ENCODE peak calls at places on chromosomes 1 and 21, in ten cellular contexts. M is GM12891, J is heart left ventricle, R is testis, Q is A549, W is transverse colon, A is body of pancreas, F is lower leg skin, H is IMR-90, D is gastrocnemius medialis. C is an unnamed sample.

GRCh38 chr21:17585875-17586450 is 26.7 kb downstream of the BTG3 start:
- DNase-seq in M (no peak), J (no peak), R (no peak), Q (peak), W (no peak), A (no peak), F (no peak), H (peak), D (no peak), C (peak)

GRCh38 chr1:207825719-207826556 is 74.1 kb downstream of the CD46 start:
- DNase-seq in M (peak), J (peak), R (peak), Q (no peak), W (peak), A (peak), F (peak), H (peak), D (peak), C (peak)

GRCh38 chr1:41240806-41241747 is 1.0 kb downstream of the SCMH1 start:
- DNase-seq in M (peak), J (peak), R (peak), Q (peak), W (peak), A (peak), F (peak), H (peak), D (peak), C (peak)

GRCh38 chr1:73044241-73044640 is 761.9 kb upstream of the NEGR1 start:
- DNase-seq in M (no peak), J (peak), R (peak), Q (no peak), W (no peak), A (peak), F (no peak), H (no peak), D (no peak), C (no peak)

GRCh38 chr1:23810818-23811420 is 10.4 kb upstream of the GALE start:
- DNase-seq in M (no peak), J (no peak), R (no peak), Q (no peak), W (peak), A (peak), F (no peak), H (peak), D (no peak), C (no peak)

GRCh38 chr1:17404034-17404671 is 32.2 kb downstream of the PADI6 start:
- DNase-seq in M (no peak), J (no peak), R (no peak), Q (no peak), W (no peak), A (no peak), F (no peak), H (no peak), D (no peak), C (no peak)

GRCh38 chr1:181061891-181062777 is 26.4 kb upstream of the IER5 start:
- DNase-seq in M (no peak), J (peak), R (no peak), Q (no peak), W (peak), A (no peak), F (no peak), H (no peak), D (peak), C (no peak)

GRCh38 chr1:15000671-15001070 is 152.9 kb upstream of the TMEM51 start:
- DNase-seq in M (no peak), J (no peak), R (no peak), Q (no peak), W (no peak), A (no peak), F (no peak), H (no peak), D (no peak), C (no peak)

GRCh38 chr21:33924766-33925100 is 9.1 kb upstream of the ATP5PO start:
- DNase-seq in M (no peak), J (no peak), R (no peak), Q (no peak), W (peak), A (no peak), F (no peak), H (no peak), D (no peak), C (no peak)

GRCh38 chr1:58618303-58618702 is 41.3 kb upstream of the TACSTD2 start:
- DNase-seq in M (no peak), J (no peak), R (no peak), Q (no peak), W (peak), A (peak), F (peak), H (peak), D (peak), C (no peak)

GRCh38 chr21:22544747-22545146 is 1546.5 kb downstream of the NCAM2 start:
- DNase-seq in M (no peak), J (no peak), R (no peak), Q (no peak), W (no peak), A (no peak), F (no peak), H (no peak), D (no peak), C (no peak)

GRCh38 chr1:82220754-82221153 is 420.0 kb downstream of the ADGRL2 start:
- DNase-seq in M (no peak), J (no peak), R (no peak), Q (no peak), W (no peak), A (no peak), F (no peak), H (no peak), D (no peak), C (no peak)

GRCh38 chr1:169508432-169509338 is 22.9 kb upstream of the SLC19A2 start:
- DNase-seq in M (no peak), J (no peak), R (no peak), Q (no peak), W (no peak), A (no peak), F (no peak), H (no peak), D (no peak), C (peak)

GRCh38 chr1:245599413-245600174 is 444.8 kb downstream of the KIF26B start:
- DNase-seq in M (no peak), J (peak), R (peak), Q (no peak), W (no peak), A (peak), F (peak), H (peak), D (peak), C (no peak)

DNA sequence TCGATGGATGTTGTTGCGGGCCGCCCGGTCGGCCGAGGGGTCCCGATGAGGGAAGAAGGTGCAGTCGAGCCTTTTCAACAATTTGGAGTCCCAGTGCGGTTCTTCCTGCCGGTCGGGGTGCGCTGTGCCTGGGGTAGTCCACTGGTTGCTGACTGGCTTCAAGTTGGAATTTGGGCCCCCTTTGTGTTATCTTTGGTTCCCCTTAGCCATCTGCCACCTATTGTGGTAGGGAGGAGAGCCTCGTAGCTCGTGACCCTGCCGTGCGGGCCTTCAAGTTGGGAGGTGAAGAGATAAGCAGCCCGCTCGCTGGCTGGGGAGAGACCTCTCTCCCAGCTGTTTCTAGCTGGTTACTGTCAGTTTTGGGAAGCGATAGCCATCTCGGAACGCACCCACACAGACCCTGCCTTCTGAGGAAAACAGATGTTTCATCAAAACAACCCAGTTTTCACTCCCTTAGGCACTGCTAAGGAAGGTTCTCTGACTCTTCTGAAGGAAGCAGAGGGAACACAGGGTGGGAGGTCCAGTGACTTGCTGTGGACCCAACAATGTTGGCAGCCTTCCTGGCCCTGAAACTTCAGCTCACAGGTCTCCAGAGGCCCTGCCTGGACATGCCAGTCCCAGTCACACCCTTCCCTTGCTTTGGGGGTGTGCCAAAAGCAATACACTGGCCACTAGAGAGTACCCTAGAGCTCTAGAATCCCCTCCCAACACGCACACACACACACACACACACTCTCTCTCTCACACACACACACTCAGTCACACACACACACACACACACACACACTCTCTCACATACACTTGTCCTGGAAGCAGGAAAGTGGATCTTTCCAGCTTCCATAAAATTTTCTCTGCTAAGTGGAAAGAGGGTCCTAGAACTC is 1.0 kb downstream of the BTG2 start:
- DNase-seq in M (no peak), J (peak), R (peak), Q (peak), W (peak), A (peak), F (peak), H (peak), D (peak), C (peak)
- TF ChIP-seq POLR2A in M (no peak), J (no peak), R (no peak), Q (no peak), W (peak), A (peak), F (no peak), H (no peak), D (peak), C (peak)

GRCh38 chr1:107877092-107877491 is 87.9 kb downstream of the VAV3 start:
- DNase-seq in M (no peak), J (no peak), R (no peak), Q (no peak), W (no peak), A (no peak), F (no peak), H (peak), D (no peak), C (peak)

GRCh38 chr1:107875689-107876088 is 89.3 kb downstream of the VAV3 start:
- DNase-seq in M (no peak), J (no peak), R (no peak), Q (no peak), W (no peak), A (no peak), F (no peak), H (no peak), D (no peak), C (no peak)

GRCh38 chr1:107879338-107879737 is 85.6 kb downstream of the VAV3 start:
- DNase-seq in M (no peak), J (no peak), R (no peak), Q (no peak), W (no peak), A (no peak), F (no peak), H (no peak), D (no peak), C (peak)

GRCh38 chr1:107879927-107880326 is 85.1 kb downstream of the VAV3 start:
- DNase-seq in M (no peak), J (no peak), R (no peak), Q (no peak), W (no peak), A (no peak), F (no peak), H (no peak), D (no peak), C (peak)

DNA sequence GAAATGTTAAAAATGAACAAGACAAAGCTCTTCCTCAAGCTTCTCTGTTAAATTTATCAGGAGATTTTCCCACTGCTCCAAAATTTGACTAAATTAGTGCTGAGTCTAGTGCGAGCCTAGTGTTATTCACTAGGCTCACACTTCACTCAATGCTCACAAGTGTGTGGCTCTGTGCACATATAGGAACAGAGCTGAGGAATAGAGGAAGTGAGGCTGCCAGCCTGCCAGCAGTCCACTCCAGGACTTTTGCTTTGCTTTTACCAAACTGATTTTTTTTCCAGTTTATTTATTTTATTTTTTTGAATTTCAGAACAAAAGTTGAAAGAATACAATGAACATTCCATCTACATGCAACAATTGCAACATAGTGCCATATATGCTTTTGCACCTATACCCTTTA is 87.2 kb downstream of the VAV3 start:
- DNase-seq in M (no peak), J (no peak), R (no peak), Q (no peak), W (no peak), A (no peak), F (no peak), H (no peak), D (no peak), C (no peak)
- TF ChIP-seq POLR2A in M (no peak), J (no peak), R (no peak), Q (no peak), W (no peak), A (no peak), F (no peak), H (no peak), D (no peak), C (no peak)

GRCh38 chr1:24955779-24956365 is 25.8 kb upstream of the RUNX3 start:
- DNase-seq in M (no peak), J (peak), R (no peak), Q (no peak), W (no peak), A (no peak), F (no peak), H (no peak), D (no peak), C (no peak)
- TF ChIP-seq POLR2A in M (no peak), J (no peak), R (no peak), Q (no peak), W (no peak), A (no peak), F (no peak), H (no peak), D (no peak), C (no peak)

GRCh38 chr21:37184784-37185593 is 82.1 kb downstream of the VPS26C start:
- DNase-seq in M (no peak), J (no peak), R (no peak), Q (no peak), W (no peak), A (no peak), F (no peak), H (no peak), D (no peak), C (no peak)

GRCh38 chr21:37182222-37182621 is 84.9 kb downstream of the VPS26C start:
- DNase-seq in M (no peak), J (no peak), R (no peak), Q (no peak), W (no peak), A (no peak), F (no peak), H (no peak), D (no peak), C (no peak)

GRCh38 chr21:37181059-37181458 is 86.1 kb downstream of the VPS26C start:
- DNase-seq in M (no peak), J (no peak), R (no peak), Q (no peak), W (no peak), A (no peak), F (no peak), H (peak), D (peak), C (no peak)

GRCh38 chr21:37186983-37187382 is 80.2 kb downstream of the VPS26C start:
- DNase-seq in M (no peak), J (no peak), R (no peak), Q (no peak), W (no peak), A (no peak), F (no peak), H (no peak), D (no peak), C (no peak)

DNA sequence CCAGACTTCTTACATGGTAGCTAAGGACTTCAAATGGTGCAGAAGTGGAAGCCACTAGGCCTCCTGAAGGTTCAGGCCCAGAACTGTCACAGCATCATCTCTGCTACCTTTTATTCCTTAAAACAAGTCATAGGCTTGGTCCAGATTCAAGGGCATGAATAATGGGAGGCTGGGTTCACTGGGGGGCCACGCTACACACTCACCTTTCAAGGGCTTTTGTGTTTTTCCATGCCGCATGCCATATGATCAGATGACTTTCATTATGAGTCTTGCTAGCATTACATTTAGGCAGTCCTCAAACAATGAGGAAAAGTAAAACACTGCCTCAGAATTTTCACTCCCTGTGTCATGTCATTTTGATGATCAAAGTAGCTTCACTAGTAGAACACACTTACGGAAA is 83.4 kb downstream of the VPS26C start:
- DNase-seq in M (no peak), J (no peak), R (no peak), Q (no peak), W (no peak), A (no peak), F (no peak), H (no peak), D (no peak), C (no peak)
- TF ChIP-seq POLR2A in M (no peak), J (no peak), R (no peak), Q (no peak), W (no peak), A (no peak), F (no peak), H (no peak), D (no peak), C (no peak)

GRCh38 chr1:150579955-150580642 is 689 bp upstream of the MCL1 start:
- DNase-seq in M (no peak), J (no peak), R (no peak), Q (no peak), W (no peak), A (no peak), F (no peak), H (no peak), D (no peak), C (no peak)

GRCh38 chr1:150577557-150578277 is 1.7 kb downstream of the MCL1 start:
- DNase-seq in M (no peak), J (no peak), R (no peak), Q (no peak), W (no peak), A (no peak), F (no peak), H (peak), D (no peak), C (peak)

GRCh38 chr1:150579110-150579954 is at the start of gene MCL1:
- DNase-seq in M (peak), J (peak), R (peak), Q (peak), W (peak), A (peak), F (peak), H (peak), D (peak), C (peak)

GRCh38 chr1:150576794-150577556 is 2.4 kb downstream of the MCL1 start:
- DNase-seq in M (no peak), J (no peak), R (no peak), Q (no peak), W (no peak), A (no peak), F (no peak), H (peak), D (no peak), C (no peak)

DNA sequence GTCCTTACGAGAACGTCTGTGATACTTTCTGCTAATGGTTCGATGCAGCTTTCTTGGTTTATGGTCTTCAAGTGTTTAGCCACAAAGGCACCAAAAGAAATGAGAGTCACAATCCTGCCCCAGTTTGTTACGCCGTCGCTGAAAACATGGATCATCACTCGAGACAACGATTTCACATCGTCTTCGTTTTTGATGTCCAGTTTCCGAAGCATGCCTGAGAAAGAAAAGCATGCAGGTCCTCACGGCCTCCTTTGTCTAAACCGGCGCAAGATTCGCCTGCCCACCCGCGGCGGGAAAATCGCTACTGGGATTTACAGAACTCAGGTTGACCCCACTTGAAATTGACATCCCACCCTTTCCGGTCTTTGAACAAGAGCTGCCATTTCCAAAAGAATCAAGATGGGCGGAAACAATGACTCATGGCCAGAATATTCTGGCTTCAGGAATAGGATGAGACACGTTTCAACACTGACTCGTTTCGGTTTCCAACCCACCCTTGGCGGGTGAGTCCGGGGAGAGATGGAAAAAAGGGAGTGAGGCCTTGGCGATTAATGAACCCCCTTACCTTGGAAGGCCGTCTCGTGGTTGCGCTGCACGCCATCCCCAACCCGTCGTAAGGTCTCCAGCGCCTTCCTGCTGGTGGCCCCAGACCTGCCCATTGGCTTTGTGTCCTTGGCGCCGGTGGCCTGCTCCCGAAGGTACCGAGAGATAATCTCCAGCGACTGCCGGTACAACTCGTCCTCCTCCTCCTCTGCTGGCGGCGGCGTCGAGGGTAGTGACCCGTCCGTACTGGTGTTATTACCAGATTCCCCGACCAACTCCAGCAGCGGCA is 916 bp downstream of the MCL1 start:
- DNase-seq in M (no peak), J (peak), R (peak), Q (no peak), W (peak), A (peak), F (no peak), H (peak), D (peak), C (peak)
- TF ChIP-seq POLR2A in M (peak), J (no peak), R (no peak), Q (no peak), W (peak), A (no peak), F (no peak), H (no peak), D (peak), C (no peak)

DNA sequence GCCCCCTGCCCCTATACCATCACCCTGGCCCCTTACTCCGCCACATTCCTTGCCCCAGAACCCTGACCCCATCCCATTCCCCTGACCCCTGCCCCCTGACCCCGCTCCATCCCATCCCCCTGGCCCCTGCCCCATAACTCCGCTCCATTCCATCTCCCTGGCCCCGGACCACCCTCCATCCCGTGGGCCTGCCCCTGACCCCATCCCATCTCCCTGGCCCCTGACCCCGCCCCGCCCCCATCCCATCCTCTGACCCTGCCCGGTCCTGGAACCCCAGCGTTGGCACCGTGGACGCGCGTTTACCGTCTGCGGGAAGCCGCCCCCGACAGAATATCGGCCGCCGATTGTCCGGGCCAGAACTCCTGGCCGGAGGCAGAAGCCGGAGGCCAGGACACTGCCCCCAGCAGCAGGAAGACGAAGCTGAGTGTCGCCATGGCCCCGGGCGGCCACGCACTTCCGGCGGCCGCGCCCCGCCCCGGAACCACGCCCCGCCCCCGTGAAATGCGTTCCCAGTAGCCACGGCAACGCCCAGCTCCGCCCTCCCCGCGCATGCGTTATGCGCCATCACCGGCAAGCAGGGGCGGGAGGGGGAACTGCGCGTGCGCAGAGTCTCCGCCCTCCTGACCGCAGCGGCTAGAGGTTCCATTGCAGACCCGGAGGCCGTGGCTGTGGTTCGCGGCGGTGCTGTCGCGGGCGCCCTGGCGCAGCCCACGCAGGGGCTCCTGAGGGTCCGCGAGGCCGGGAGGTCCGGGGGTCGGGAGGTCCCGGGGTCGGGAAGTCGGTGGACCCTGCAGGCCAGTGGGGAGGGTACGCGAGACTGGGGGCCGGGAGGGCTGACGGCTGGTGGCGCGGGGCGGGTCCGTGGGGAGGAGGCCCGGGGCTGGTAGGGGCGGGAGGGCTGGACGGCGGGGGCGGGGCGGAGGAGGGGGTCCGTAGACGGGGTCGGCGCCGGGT is at the start of gene POFUT2:
- DNase-seq in M (peak), J (peak), R (peak), Q (peak), W (peak), A (peak), F (peak), H (peak), D (peak), C (peak)
- TF ChIP-seq POLR2A in M (peak), J (peak), R (peak), Q (peak), W (peak), A (peak), F (no peak), H (peak), D (peak), C (peak)

GRCh38 chr1:156212130-156212529 is 677 bp upstream of the PMF1 start:
- DNase-seq in M (no peak), J (no peak), R (no peak), Q (no peak), W (no peak), A (no peak), F (no peak), H (no peak), D (no peak), C (no peak)
- TF ChIP-seq POLR2A in M (no peak), J (no peak), R (no peak), Q (no peak), W (no peak), A (no peak), F (no peak), H (no peak), D (no peak), C (no peak)

C was measured in erythroblast.